ENCODE peak calls at places on chromosome 2, in five cellular contexts. One of them, this sample, is unnamed.

GRCh38 chr2:39697480-39697879 is 31.8 kb downstream of the TMEM178A start:
- DNase-seq in H9: no peak
- DNase-seq in H1: no peak
- DNase-seq in trophoblast cell: no peak
- DNase-seq in mesenchymal stem cell: no peak
- DNase-seq in this sample: no peak

GRCh38 chr2:134498654-134499053 is 220.1 kb downstream of the TMEM163 start:
- DNase-seq in H9: no peak
- DNase-seq in H1: no peak
- DNase-seq in trophoblast cell: no peak
- DNase-seq in mesenchymal stem cell: no peak
- DNase-seq in this sample: no peak

GRCh38 chr2:152622228-152622627 is 95.0 kb downstream of the PRPF40A start:
- DNase-seq in H9: no peak
- DNase-seq in H1: no peak
- DNase-seq in trophoblast cell: no peak
- DNase-seq in mesenchymal stem cell: no peak
- DNase-seq in this sample: no peak

GRCh38 chr2:201369762-201370161 is 12.6 kb upstream of the FLACC1 start:
- DNase-seq in H9: peak
- DNase-seq in H1: no peak
- DNase-seq in trophoblast cell: no peak
- DNase-seq in mesenchymal stem cell: no peak
- DNase-seq in this sample: no peak

GRCh38 chr2:160269803-160270570 is 69.9 kb upstream of the ITGB6 start:
- DNase-seq in H9: peak
- DNase-seq in H1: peak
- DNase-seq in trophoblast cell: peak
- DNase-seq in mesenchymal stem cell: peak
- DNase-seq in this sample: peak

GRCh38 chr2:96107883-96108551 is 8.4 kb downstream of the ADRA2B start:
- DNase-seq in H9: no peak
- DNase-seq in H1: no peak
- DNase-seq in trophoblast cell: no peak
- DNase-seq in mesenchymal stem cell: no peak
- DNase-seq in this sample: no peak

GRCh38 chr2:223247136-223247535 is 195.1 kb downstream of the KCNE4 start:
- DNase-seq in H9: no peak
- DNase-seq in H1: no peak
- DNase-seq in trophoblast cell: no peak
- DNase-seq in mesenchymal stem cell: peak
- DNase-seq in this sample: no peak

GRCh38 chr2:196783431-196784094 is 15.9 kb downstream of the GTF3C3 start:
- DNase-seq in H9: no peak
- DNase-seq in H1: no peak
- DNase-seq in trophoblast cell: no peak
- DNase-seq in mesenchymal stem cell: peak
- DNase-seq in this sample: no peak

GRCh38 chr2:234446404-234447076 is 50.3 kb downstream of the ARL4C start:
- DNase-seq in H9: no peak
- DNase-seq in H1: no peak
- DNase-seq in trophoblast cell: peak
- DNase-seq in mesenchymal stem cell: peak
- DNase-seq in this sample: no peak

GRCh38 chr2:121346886-121347285 is 61.9 kb upstream of the TFCP2L1 start:
- DNase-seq in H9: no peak
- DNase-seq in H1: no peak
- DNase-seq in trophoblast cell: no peak
- DNase-seq in mesenchymal stem cell: no peak
- DNase-seq in this sample: no peak

GRCh38 chr2:48600917-48601316 is 16.7 kb upstream of the GTF2A1L start:
- DNase-seq in H9: no peak
- DNase-seq in H1: no peak
- DNase-seq in trophoblast cell: peak
- DNase-seq in mesenchymal stem cell: peak
- DNase-seq in this sample: no peak

GRCh38 chr2:21270658-21271057 is 146.9 kb downstream of the TDRD15 start:
- DNase-seq in H9: no peak
- DNase-seq in H1: no peak
- DNase-seq in trophoblast cell: no peak
- DNase-seq in mesenchymal stem cell: peak
- DNase-seq in this sample: no peak

GRCh38 chr2:108444941-108445840 is 3.8 kb upstream of the GCC2 start:
- DNase-seq in H9: peak
- DNase-seq in H1: no peak
- DNase-seq in trophoblast cell: no peak
- DNase-seq in mesenchymal stem cell: no peak
- DNase-seq in this sample: no peak

GRCh38 chr2:76748581-76749296 is 773.4 kb downstream of the LRRTM4 start:
- DNase-seq in H9: no peak
- DNase-seq in H1: no peak
- DNase-seq in trophoblast cell: no peak
- DNase-seq in mesenchymal stem cell: no peak
- DNase-seq in this sample: no peak

GRCh38 chr2:100391735-100392515 is 25.5 kb downstream of the CHST10 start:
- DNase-seq in H9: no peak
- DNase-seq in H1: no peak
- DNase-seq in trophoblast cell: no peak
- DNase-seq in mesenchymal stem cell: no peak
- DNase-seq in this sample: no peak

GRCh38 chr2:16623046-16623445 is 42.6 kb downstream of the CYRIA start:
- DNase-seq in H9: no peak
- DNase-seq in H1: no peak
- DNase-seq in trophoblast cell: peak
- DNase-seq in mesenchymal stem cell: peak
- DNase-seq in this sample: no peak

GRCh38 chr2:15220618-15221017 is 340.5 kb downstream of the NBAS start:
- DNase-seq in H9: no peak
- DNase-seq in H1: no peak
- DNase-seq in trophoblast cell: no peak
- DNase-seq in mesenchymal stem cell: no peak
- DNase-seq in this sample: no peak

GRCh38 chr2:15225131-15225530 is 336.0 kb downstream of the NBAS start:
- DNase-seq in H9: no peak
- DNase-seq in H1: no peak
- DNase-seq in trophoblast cell: peak
- DNase-seq in mesenchymal stem cell: no peak
- DNase-seq in this sample: no peak

GRCh38 chr2:15223887-15224286 is 337.2 kb downstream of the NBAS start:
- DNase-seq in H9: no peak
- DNase-seq in H1: no peak
- DNase-seq in trophoblast cell: peak
- DNase-seq in mesenchymal stem cell: peak
- DNase-seq in this sample: no peak

GRCh38 chr2:15218423-15219086 is 342.6 kb downstream of the NBAS start:
- DNase-seq in H9: no peak
- DNase-seq in H1: no peak
- DNase-seq in trophoblast cell: no peak
- DNase-seq in mesenchymal stem cell: no peak
- DNase-seq in this sample: no peak

DNA sequence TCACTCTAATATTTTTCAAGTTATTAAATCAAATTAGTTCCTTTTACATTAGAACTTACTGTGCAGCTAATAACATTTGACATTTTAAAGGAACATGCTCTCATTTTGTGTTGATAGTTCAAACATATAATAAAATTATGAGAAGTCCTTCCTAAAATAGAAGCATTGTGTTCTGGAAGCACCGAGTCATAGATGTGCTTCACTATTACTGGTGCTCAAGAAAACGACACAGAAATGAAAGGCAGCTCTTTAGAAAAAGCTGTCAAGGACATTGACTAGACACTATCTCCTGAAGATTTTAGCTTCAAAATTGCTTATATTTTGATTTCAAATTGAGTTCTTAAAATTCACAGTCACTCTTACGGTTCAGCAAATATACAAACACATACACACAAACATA is 338.3 kb downstream of the NBAS start:
- DNase-seq in H9: no peak
- DNase-seq in H1: no peak
- DNase-seq in trophoblast cell: no peak
- DNase-seq in mesenchymal stem cell: peak
- DNase-seq in this sample: no peak
- H2BK12ac ChIP-seq in H9: no peak
- H2BK12ac ChIP-seq in H1: no peak
- H2BK12ac ChIP-seq in trophoblast cell: no peak
- H2BK12ac ChIP-seq in mesenchymal stem cell: no peak
- H2BK12ac ChIP-seq in this sample: no peak

DNA sequence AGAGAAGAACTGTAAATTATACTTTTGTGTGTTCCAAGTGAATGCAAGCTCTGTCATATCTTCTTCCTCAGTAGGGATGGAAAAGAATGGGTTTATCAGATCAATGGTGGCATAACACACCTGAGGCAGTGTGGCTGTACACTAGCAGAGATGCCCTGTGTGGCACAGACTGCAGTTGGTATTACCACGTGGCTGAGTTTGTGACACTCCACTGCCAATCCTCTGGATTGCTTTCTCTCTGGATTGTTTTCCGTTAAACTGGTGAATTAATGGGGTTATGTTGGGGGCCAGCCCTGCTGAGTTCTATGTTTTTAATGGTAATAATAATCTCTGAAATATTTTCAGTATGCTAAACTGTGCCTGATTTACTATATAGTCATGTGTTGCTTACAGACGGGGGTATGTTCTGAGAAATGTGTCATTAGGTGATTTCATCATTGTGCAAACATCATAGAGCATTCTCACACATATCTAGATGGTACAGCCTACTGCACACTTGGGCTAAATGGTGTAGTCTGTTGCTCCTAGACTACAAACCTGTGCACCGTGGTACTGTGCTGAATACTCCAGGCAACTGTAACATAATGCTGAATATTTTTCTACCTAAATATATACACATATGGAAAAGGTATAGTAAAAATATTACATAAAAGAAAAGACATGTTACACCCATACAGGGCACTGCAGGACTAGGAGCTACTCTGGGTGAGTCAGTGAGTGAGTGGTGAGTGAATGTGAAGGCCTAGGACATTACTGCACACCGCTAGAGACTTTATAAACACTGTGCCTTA is 84.7 kb upstream of the ST6GAL2 start:
- DNase-seq in H9: no peak
- DNase-seq in H1: no peak
- DNase-seq in trophoblast cell: no peak
- DNase-seq in mesenchymal stem cell: peak
- DNase-seq in this sample: no peak
- H2BK12ac ChIP-seq in H9: no peak
- H2BK12ac ChIP-seq in H1: no peak
- H2BK12ac ChIP-seq in trophoblast cell: no peak
- H2BK12ac ChIP-seq in mesenchymal stem cell: no peak
- H2BK12ac ChIP-seq in this sample: no peak

GRCh38 chr2:64230540-64230939 is 86.3 kb upstream of the PELI1 start:
- DNase-seq in H9: no peak
- DNase-seq in H1: no peak
- DNase-seq in trophoblast cell: peak
- DNase-seq in mesenchymal stem cell: no peak
- DNase-seq in this sample: no peak
- H2BK12ac ChIP-seq in H9: no peak
- H2BK12ac ChIP-seq in H1: no peak
- H2BK12ac ChIP-seq in trophoblast cell: no peak
- H2BK12ac ChIP-seq in mesenchymal stem cell: no peak
- H2BK12ac ChIP-seq in this sample: no peak

GRCh38 chr2:5022056-5022455 is 670.1 kb upstream of the SOX11 start:
- DNase-seq in H9: no peak
- DNase-seq in H1: no peak
- DNase-seq in trophoblast cell: no peak
- DNase-seq in mesenchymal stem cell: no peak
- DNase-seq in this sample: no peak

GRCh38 chr2:5020451-5020850 is 671.7 kb upstream of the SOX11 start:
- DNase-seq in H9: no peak
- DNase-seq in H1: no peak
- DNase-seq in trophoblast cell: no peak
- DNase-seq in mesenchymal stem cell: no peak
- DNase-seq in this sample: no peak

GRCh38 chr2:5019324-5019723 is 672.9 kb upstream of the SOX11 start:
- DNase-seq in H9: no peak
- DNase-seq in H1: no peak
- DNase-seq in trophoblast cell: no peak
- DNase-seq in mesenchymal stem cell: no peak
- DNase-seq in this sample: no peak

GRCh38 chr2:5021148-5021547 is 671.0 kb upstream of the SOX11 start:
- DNase-seq in H9: no peak
- DNase-seq in H1: no peak
- DNase-seq in trophoblast cell: no peak
- DNase-seq in mesenchymal stem cell: no peak
- DNase-seq in this sample: no peak
- H2BK12ac ChIP-seq in H9: no peak
- H2BK12ac ChIP-seq in H1: no peak
- H2BK12ac ChIP-seq in trophoblast cell: no peak
- H2BK12ac ChIP-seq in mesenchymal stem cell: no peak
- H2BK12ac ChIP-seq in this sample: no peak

GRCh38 chr2:235842941-235843340 is 325.2 kb downstream of the GBX2 start:
- DNase-seq in H9: peak
- DNase-seq in H1: no peak
- DNase-seq in trophoblast cell: no peak
- DNase-seq in mesenchymal stem cell: no peak
- DNase-seq in this sample: no peak

GRCh38 chr2:235845245-235845644 is 322.9 kb downstream of the GBX2 start:
- DNase-seq in H9: no peak
- DNase-seq in H1: no peak
- DNase-seq in trophoblast cell: no peak
- DNase-seq in mesenchymal stem cell: no peak
- DNase-seq in this sample: no peak

GRCh38 chr2:235841863-235842262 is 326.3 kb downstream of the GBX2 start:
- DNase-seq in H9: no peak
- DNase-seq in H1: no peak
- DNase-seq in trophoblast cell: no peak
- DNase-seq in mesenchymal stem cell: no peak
- DNase-seq in this sample: no peak

GRCh38 chr2:235844561-235844960 is 323.6 kb downstream of the GBX2 start:
- DNase-seq in H9: no peak
- DNase-seq in H1: no peak
- DNase-seq in trophoblast cell: no peak
- DNase-seq in mesenchymal stem cell: no peak
- DNase-seq in this sample: no peak

DNA sequence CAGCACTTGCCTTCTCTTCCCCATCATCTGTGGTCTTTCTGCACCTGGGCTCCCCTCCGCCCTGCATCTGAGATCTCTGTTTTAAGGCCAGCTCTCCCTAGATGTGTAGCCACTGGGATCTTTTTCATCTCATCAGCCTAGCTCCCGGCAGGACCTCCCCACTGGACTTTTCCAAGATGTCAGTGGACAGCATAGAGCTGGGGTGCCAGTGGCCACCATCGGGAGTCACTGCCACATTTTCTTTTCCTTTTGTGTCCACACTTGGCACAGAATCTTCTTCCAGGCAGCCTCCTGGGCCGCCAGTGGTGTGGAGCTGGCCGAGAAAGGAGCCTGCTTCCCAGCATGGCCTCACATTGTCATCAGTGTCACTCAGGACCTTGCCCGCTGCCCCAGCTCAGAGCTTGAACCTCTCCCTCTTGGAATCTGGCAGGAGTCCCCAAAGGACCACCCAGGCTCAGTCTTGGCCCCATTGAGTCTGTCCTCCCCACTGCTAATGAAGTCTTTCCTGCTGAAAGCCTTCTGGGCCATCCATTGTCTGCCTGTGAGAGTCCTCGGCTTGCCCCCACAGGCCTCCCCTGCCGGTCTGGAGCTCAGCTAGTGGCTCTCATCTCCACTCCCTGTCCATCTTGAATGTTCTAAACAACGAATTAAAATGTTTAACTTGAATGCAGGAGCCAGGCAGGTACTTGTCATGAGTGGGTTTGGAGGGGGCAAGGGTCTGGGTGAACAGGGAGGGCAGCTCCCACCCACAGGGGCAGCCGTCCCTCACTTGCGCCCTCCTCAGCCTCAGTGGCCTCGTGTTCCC is 324.4 kb downstream of the GBX2 start:
- DNase-seq in H9: peak
- DNase-seq in H1: no peak
- DNase-seq in trophoblast cell: no peak
- DNase-seq in mesenchymal stem cell: no peak
- DNase-seq in this sample: peak
- H2BK12ac ChIP-seq in H9: no peak
- H2BK12ac ChIP-seq in H1: no peak
- H2BK12ac ChIP-seq in trophoblast cell: no peak
- H2BK12ac ChIP-seq in mesenchymal stem cell: no peak
- H2BK12ac ChIP-seq in this sample: no peak